ENCODE peak calls at places on chromosomes 2 and 18, in six cellular contexts. O, W, U, R, C and N are unnamed samples.

GRCh38 chr2:161416633-161417427 is 733 bp downstream of the TBR1 start:
- DNase-seq in U (no peak), C (peak), R (no peak), O (no peak), W (no peak), N (no peak)

GRCh38 chr18:4352746-4353522 is 102.2 kb downstream of the DLGAP1 start:
- DNase-seq in W (no peak), R (no peak), U (no peak), O (no peak), C (no peak), N (no peak)

GRCh38 chr2:218953366-218953954 is 6.0 kb upstream of the CDK5R2 start:
- DNase-seq in R (no peak), C (no peak), W (no peak), O (no peak), U (no peak), N (no peak)

GRCh38 chr2:165902929-165903328 is 50.6 kb downstream of the TTC21B start:
- DNase-seq in U (no peak), W (peak), C (no peak), O (no peak), R (peak), N (no peak)

GRCh38 chr2:42106257-42106816 is 58.5 kb downstream of the PKDCC start:
- DNase-seq in C (no peak), U (no peak), R (no peak), W (no peak), O (no peak), N (no peak)

GRCh38 chr2:144774786-144775185 is 254.9 kb upstream of the ZEB2 start:
- DNase-seq in R (no peak), W (peak), C (no peak), U (no peak), O (no peak), N (no peak)

GRCh38 chr2:234494361-234495075 is 2.4 kb downstream of the ARL4C start:
- DNase-seq in R (peak), O (no peak), C (no peak), W (no peak), U (peak), N (no peak)

GRCh38 chr2:162257416-162257815 is 14.2 kb upstream of the FAP start:
- DNase-seq in C (no peak), O (no peak), U (no peak), R (no peak), W (no peak), N (no peak)

GRCh38 chr18:77422974-77423373 is 173.3 kb downstream of the GALR1 start:
- DNase-seq in O (no peak), C (no peak), U (no peak), W (no peak), R (no peak), N (no peak)

GRCh38 chr18:13811993-13812392 is 12.0 kb upstream of the MC5R start:
- DNase-seq in U (no peak), W (peak), C (no peak), R (no peak), O (no peak), N (no peak)

GRCh38 chr2:182142062-182142461 is 156.4 kb downstream of the PPP1R1C start:
- DNase-seq in R (no peak), W (no peak), C (no peak), O (no peak), U (peak), N (no peak)

GRCh38 chr18:22930089-22930713 is 2.9 kb upstream of the RBBP8 start:
- DNase-seq in U (peak), C (peak), W (peak), R (peak), O (peak), N (no peak)

GRCh38 chr2:180322781-180323180 is 315.7 kb upstream of the CWC22 start:
- DNase-seq in U (peak), W (no peak), R (no peak), O (no peak), C (no peak), N (no peak)

GRCh38 chr2:128282246-128282975 is 36.3 kb downstream of the HS6ST1 start:
- DNase-seq in U (no peak), R (no peak), C (peak), O (no peak), W (no peak), N (no peak)

GRCh38 chr2:39665811-39666488 is at the start of gene TMEM178A:
- DNase-seq in C (no peak), O (peak), W (no peak), U (no peak), R (peak), N (no peak)

GRCh38 chr18:50297621-50298442 is 10.3 kb upstream of the CXXC1 start:
- DNase-seq in W (peak), C (peak), U (peak), R (peak), O (peak), N (peak)

GRCh38 chr2:158795110-158795924 is at the start of gene DAPL1:
- DNase-seq in U (no peak), O (no peak), W (no peak), R (no peak), C (no peak), N (no peak)

GRCh38 chr2:237129625-237130263 is 44.1 kb downstream of the COPS8 start:
- DNase-seq in R (no peak), U (no peak), W (no peak), O (no peak), C (no peak), N (no peak)

GRCh38 chr2:160210599-160211138 is 10.6 kb upstream of the ITGB6 start:
- DNase-seq in W (peak), O (peak), R (no peak), C (peak), U (no peak), N (no peak)

GRCh38 chr2:225190987-225191386 is 148.7 kb upstream of the DOCK10 start:
- DNase-seq in W (no peak), U (no peak), C (no peak), O (no peak), R (no peak), N (no peak)

GRCh38 chr2:7748717-7749415 is 831.7 kb downstream of the RNF144A start:
- DNase-seq in O (no peak), W (peak), R (no peak), C (no peak), U (peak), N (no peak)

GRCh38 chr2:68565858-68566257 is 77.5 kb upstream of the PROKR1 start:
- DNase-seq in W (no peak), O (no peak), R (no peak), U (peak), C (no peak), N (no peak)

GRCh38 chr2:20410556-20411277 is 36.2 kb upstream of the RHOB start:
- DNase-seq in C (no peak), U (no peak), R (no peak), O (no peak), W (no peak), N (no peak)

GRCh38 chr18:26301681-26302080 is 75.4 kb downstream of the TAF4B start:
- DNase-seq in R (no peak), O (no peak), C (no peak), U (peak), W (peak), N (peak)

GRCh38 chr2:126837926-126838717 is 60.6 kb upstream of the TEX51 start:
- DNase-seq in R (no peak), W (no peak), O (no peak), C (no peak), U (no peak), N (no peak)

GRCh38 chr2:224904390-224904789 is 137.9 kb downstream of the DOCK10 start:
- DNase-seq in R (peak), W (peak), C (no peak), U (no peak), O (no peak), N (no peak)

GRCh38 chr2:105883911-105884694 is 139.4 kb downstream of the NCK2 start:
- DNase-seq in U (no peak), R (no peak), C (no peak), O (no peak), W (no peak), N (no peak)

GRCh38 chr18:33802955-33803354 is 224.9 kb downstream of the ASXL3 start:
- DNase-seq in O (no peak), U (no peak), C (no peak), W (no peak), R (no peak), N (no peak)

GRCh38 chr2:195456765-195457164 is 200.3 kb upstream of the SLC39A10 start:
- DNase-seq in C (no peak), O (no peak), W (no peak), U (no peak), R (no peak), N (no peak)

GRCh38 chr18:13437801-13438506 is 219.4 kb downstream of the LDLRAD4 start:
- DNase-seq in O (no peak), W (no peak), R (no peak), U (no peak), C (no peak), N (no peak)

GRCh38 chr2:19677215-19677777 is 224.5 kb downstream of the TTC32 start:
- DNase-seq in W (no peak), O (no peak), R (no peak), C (no peak), U (no peak), N (no peak)

GRCh38 chr2:170241731-170242130 is 63.8 kb downstream of the MYO3B start:
- DNase-seq in R (no peak), C (no peak), U (no peak), O (no peak), W (no peak), N (no peak)

GRCh38 chr2:105545731-105546622 is 147.1 kb upstream of the FHL2 start:
- DNase-seq in R (peak), O (peak), W (peak), C (peak), U (peak), N (no peak)

GRCh38 chr2:88218971-88219370 is 48.8 kb downstream of the THNSL2 start:
- DNase-seq in R (no peak), W (no peak), O (no peak), U (no peak), C (no peak), N (no peak)